ENCODE peak calls at places on chromosomes 12 and 14, in eight cellular contexts. Y is activated naive CD8-positive, alpha-beta T cell treated with anti-CD3 and anti-CD28 coated beads, Interleukin-2, amount 50 U/mL, for 24 hours; X is esophagus squamous epithelium; Q is T-helper 2 cell treated with Interferon-gamma antibody and Interleukin-4, amounts not matched to agents 5 μg/mL and 100 μg/mL, for 36 hours; H is glutamatergic neuron; N is AG04449; R is amniotic stem cell; P is A172. W is an unnamed sample.

GRCh38 chr12:51307655-51308593 is 16.1 kb downstream of the BIN2 start:
- DNase-seq in Y (no peak), X (no peak), Q (no peak), H (no peak), N (peak), R (peak), P (peak), W (no peak)

GRCh38 chr14:24070285-24071143 is 848 bp upstream of the CPNE6 start:
- DNase-seq in Y (no peak), X (no peak), Q (no peak), H (no peak), N (no peak), R (no peak), P (no peak), W (no peak)

GRCh38 chr12:124169577-124169976 is 125.3 kb upstream of the RFLNA start:
- DNase-seq in Y (no peak), X (no peak), Q (no peak), H (no peak), N (no peak), R (no peak), P (no peak), W (no peak)

GRCh38 chr14:92690171-92691011 is 58.0 kb downstream of the LGMN start:
- DNase-seq in Y (no peak), X (no peak), Q (no peak), H (peak), N (no peak), R (no peak), P (peak), W (no peak)

GRCh38 chr14:99548285-99548684 is 55.7 kb downstream of the CCDC85C start:
- DNase-seq in Y (no peak), X (no peak), Q (no peak), H (no peak), N (no peak), R (no peak), P (no peak), W (no peak)

GRCh38 chr12:100154472-100155247 is 12.0 kb upstream of the BLTP3B start:
- DNase-seq in Y (peak), X (no peak), Q (peak), H (peak), N (no peak), R (peak), P (peak), W (no peak)

GRCh38 chr14:99123208-99123870 is 148.7 kb downstream of the BCL11B start:
- DNase-seq in Y (no peak), X (no peak), Q (no peak), H (no peak), N (no peak), R (no peak), P (no peak), W (no peak)

GRCh38 chr12:68844318-68844745 is 36.4 kb downstream of the MDM2 start:
- DNase-seq in Y (no peak), X (no peak), Q (no peak), H (no peak), N (no peak), R (no peak), P (no peak), W (no peak)

GRCh38 chr14:60250318-60251035 is 1.5 kb downstream of the PPM1A start:
- DNase-seq in Y (no peak), X (no peak), Q (no peak), H (no peak), N (no peak), R (no peak), P (peak), W (no peak)

GRCh38 chr12:59626382-59626781 is 30.6 kb downstream of the SLC16A7 start:
- DNase-seq in Y (no peak), X (no peak), Q (no peak), H (no peak), N (no peak), R (no peak), P (no peak), W (no peak)

GRCh38 chr14:53019391-53019790 is 68.5 kb upstream of the FERMT2 start:
- DNase-seq in Y (no peak), X (no peak), Q (no peak), H (no peak), N (peak), R (no peak), P (no peak), W (no peak)

GRCh38 chr14:36661506-36662257 is at the start of gene PAX9:
- DNase-seq in Y (no peak), X (no peak), Q (no peak), H (peak), N (no peak), R (peak), P (no peak), W (no peak)

GRCh38 chr14:24692382-24693352 is 58.7 kb upstream of the GZMB start:
- DNase-seq in Y (peak), X (no peak), Q (peak), H (no peak), N (no peak), R (no peak), P (no peak), W (no peak)

GRCh38 chr14:104942586-104942985 is 17.9 kb downstream of the PLD4 start:
- DNase-seq in Y (no peak), X (no peak), Q (no peak), H (peak), N (no peak), R (no peak), P (no peak), W (no peak)

GRCh38 chr12:127550271-127550670 is 716.7 kb upstream of the TMEM132C start:
- DNase-seq in Y (no peak), X (no peak), Q (no peak), H (no peak), N (peak), R (no peak), P (peak), W (no peak)

GRCh38 chr12:58775396-58775795 is 144.9 kb downstream of the LRIG3 start:
- DNase-seq in Y (no peak), X (no peak), Q (no peak), H (no peak), N (no peak), R (no peak), P (no peak), W (no peak)

GRCh38 chr12:114447274-114447716 is 41.4 kb upstream of the TBX5 start:
- DNase-seq in Y (no peak), X (no peak), Q (no peak), H (peak), N (no peak), R (no peak), P (no peak), W (no peak)

GRCh38 chr14:55807059-55807499 is 227.1 kb downstream of the KTN1 start:
- DNase-seq in Y (peak), X (peak), Q (peak), H (no peak), N (no peak), R (no peak), P (peak), W (no peak)

GRCh38 chr14:100059433-100059781 is 5.8 kb upstream of the EVL start:
- DNase-seq in Y (no peak), X (no peak), Q (no peak), H (no peak), N (no peak), R (no peak), P (no peak), W (no peak)

GRCh38 chr12:23204933-23205778 is 580.2 kb downstream of the ETNK1 start:
- DNase-seq in Y (no peak), X (no peak), Q (no peak), H (no peak), N (peak), R (peak), P (peak), W (no peak)

GRCh38 chr14:80521456-80521855 is 310.2 kb upstream of the DIO2 start:
- DNase-seq in Y (no peak), X (no peak), Q (no peak), H (no peak), N (no peak), R (no peak), P (no peak), W (no peak)

GRCh38 chr12:49187184-49187583 is 1.7 kb downstream of the TUBA1A start:
- DNase-seq in Y (no peak), X (no peak), Q (no peak), H (peak), N (no peak), R (no peak), P (peak), W (no peak)

GRCh38 chr12:80941916-80942315 is 4.2 kb upstream of the LIN7A start:
- DNase-seq in Y (no peak), X (no peak), Q (no peak), H (no peak), N (no peak), R (no peak), P (no peak), W (no peak)

GRCh38 chr14:62126885-62127478 is 364.8 kb downstream of the SNAPC1 start:
- DNase-seq in Y (no peak), X (no peak), Q (no peak), H (no peak), N (peak), R (peak), P (peak), W (no peak)

GRCh38 chr12:23888396-23889068 is 60.9 kb downstream of the SOX5 start:
- DNase-seq in Y (no peak), X (no peak), Q (no peak), H (no peak), N (no peak), R (no peak), P (no peak), W (no peak)

GRCh38 chr14:61642246-61642982 is 52.9 kb upstream of the HIF1A start:
- DNase-seq in Y (no peak), X (no peak), Q (no peak), H (no peak), N (no peak), R (peak), P (no peak), W (no peak)